ENCODE peak calls at places on chromosomes 13 and 19, in four cellular contexts. D is right lobe of liver, J is gastrocnemius medialis, H is ascending aorta. Q is an unnamed sample.

GRCh38 chr19:17020823-17021222 is 5.8 kb downstream of the CPAMD8 start:
- DNase-seq in J (no peak), D (no peak), H (no peak), Q (no peak)

GRCh38 chr19:45768644-45769053 is 403 bp downstream of the SIX5 start:
- DNase-seq in D (no peak), J (no peak), H (no peak), Q (no peak)

GRCh38 chr13:113089693-113090414 is 15.7 kb upstream of the F7 start:
- DNase-seq in H (no peak), J (no peak), D (no peak), Q (peak; percentile 57)

GRCh38 chr13:23321534-23322241 is 111.8 kb downstream of the SACS start:
- DNase-seq in H (no peak), J (peak; percentile 50), D (no peak), Q (no peak)

GRCh38 chr13:41694902-41695301 is 237.6 kb downstream of the RGCC start:
- DNase-seq in H (peak; percentile 48), D (no peak), J (peak; percentile 18), Q (no peak)

GRCh38 chr19:38039966-38040365 is 133.0 kb downstream of the SIPA1L3 start:
- DNase-seq in H (no peak), D (no peak), J (no peak), Q (no peak)

GRCh38 chr13:38384171-38384570 is 34.5 kb downstream of the UFM1 start:
- DNase-seq in D (no peak), J (no peak), H (no peak), Q (no peak)

GRCh38 chr13:34247596-34247995 is 429.6 kb downstream of the RFC3 start:
- DNase-seq in D (no peak), J (no peak), H (no peak), Q (no peak)

GRCh38 chr19:3633559-3633988 is 7.0 kb upstream of the CACTIN start:
- DNase-seq in J (no peak), H (no peak), D (no peak), Q (no peak)
- H3K36me3 ChIP-seq in J (no peaks in the 10 kb centered on the region), H (peaks cover 55% of the 10 kb centered on the region), D (no peaks in the 10 kb centered on the region), Q (peaks cover 25% of the 10 kb centered on the region)

GRCh38 chr19:22052644-22053013 is 345 bp downstream of the ZNF257 start:
- DNase-seq in J (no peak), D (no peak), H (no peak), Q (no peak)
- H3K27ac ChIP-seq in J (peak overlapping the region; percentile 67), D (no peak overlapping the region), H (no peak overlapping the region), Q (no peak overlapping the region)

GRCh38 chr13:53783466-53783865 is 754.9 kb downstream of the OLFM4 start:
- DNase-seq in J (no peak), H (no peak), D (no peak), Q (no peak)

GRCh38 chr13:53778937-53779336 is 750.3 kb downstream of the OLFM4 start:
- DNase-seq in J (no peak), H (no peak), D (no peak), Q (no peak)

GRCh38 chr13:53784331-53784730 is 755.7 kb downstream of the OLFM4 start:
- DNase-seq in D (no peak), J (no peak), H (no peak), Q (no peak)

GRCh38 chr13:53781941-53782340 is 753.3 kb downstream of the OLFM4 start:
- DNase-seq in J (no peak), D (no peak), H (no peak), Q (no peak)

GRCh38 chr13:53782400-53783030 is 753.9 kb downstream of the OLFM4 start:
- DNase-seq in J (no peak), D (no peak), H (no peak), Q (no peak)
- H3K36me3 ChIP-seq in J (no peaks in the 10 kb centered on the region), D (no peaks in the 10 kb centered on the region), H (no peaks in the 10 kb centered on the region), Q (no peaks in the 10 kb centered on the region)

GRCh38 chr19:7063764-7064418 is 5.4 kb upstream of the MBD3L3 start:
- DNase-seq in D (no peak), J (no peak), H (no peak), Q (no peak)
- H3K27ac ChIP-seq in D (no peak overlapping the region), J (no peak overlapping the region), H (no peak overlapping the region), Q (no peak overlapping the region)

GRCh38 chr19:1833540-1833939 is 14.7 kb downstream of the REXO1 start:
- DNase-seq in J (no peak), D (peak; percentile 95), H (no peak), Q (no peak)
- H3K36me3 ChIP-seq in J (no peaks in the 10 kb centered on the region), D (no peaks in the 10 kb centered on the region), H (peaks cover 15% of the 10 kb centered on the region), Q (peaks cover 15% of the 10 kb centered on the region)

DNA sequence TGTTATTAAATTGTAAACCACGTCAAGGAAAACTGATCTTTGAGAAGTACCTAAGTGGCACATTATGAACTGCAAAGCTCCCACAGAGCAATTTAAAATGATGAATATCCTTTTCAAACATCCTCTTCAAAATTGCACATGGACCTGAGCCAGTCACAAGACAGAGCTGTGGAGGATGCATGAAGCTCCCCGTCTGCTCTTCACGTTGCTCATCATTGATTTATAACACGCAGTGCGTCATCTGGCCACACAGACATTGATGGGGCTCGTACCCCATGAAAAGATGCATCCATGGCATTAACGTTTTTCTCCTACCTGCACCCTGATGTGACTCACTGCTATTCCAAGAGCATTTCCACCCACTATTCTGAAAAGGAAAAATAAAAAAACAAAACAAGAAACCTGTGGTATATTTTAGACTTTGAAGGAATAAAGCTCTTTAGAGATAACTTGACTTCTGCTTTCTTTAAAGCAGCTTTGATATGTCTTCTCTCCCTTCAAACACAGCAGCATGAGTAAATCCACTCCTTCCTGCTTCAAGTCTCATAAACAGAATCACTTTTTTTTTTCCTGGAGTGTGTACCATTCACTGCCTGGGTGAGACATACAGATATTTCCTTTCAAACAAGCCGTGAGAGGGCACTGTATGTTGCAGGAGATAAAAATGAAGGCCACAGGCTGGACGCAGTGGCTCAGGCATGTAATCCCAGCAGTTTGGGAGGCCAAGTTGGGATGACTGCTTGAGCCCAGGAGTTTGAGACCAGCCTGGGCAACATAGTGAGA is 7.1 kb upstream of the SERTM1 start:
- DNase-seq in J (no peak), H (no peak), D (no peak), Q (no peak)
- H3K27ac ChIP-seq in J (no peak overlapping the region), H (no peak overlapping the region), D (no peak overlapping the region), Q (no peak overlapping the region)

DNA sequence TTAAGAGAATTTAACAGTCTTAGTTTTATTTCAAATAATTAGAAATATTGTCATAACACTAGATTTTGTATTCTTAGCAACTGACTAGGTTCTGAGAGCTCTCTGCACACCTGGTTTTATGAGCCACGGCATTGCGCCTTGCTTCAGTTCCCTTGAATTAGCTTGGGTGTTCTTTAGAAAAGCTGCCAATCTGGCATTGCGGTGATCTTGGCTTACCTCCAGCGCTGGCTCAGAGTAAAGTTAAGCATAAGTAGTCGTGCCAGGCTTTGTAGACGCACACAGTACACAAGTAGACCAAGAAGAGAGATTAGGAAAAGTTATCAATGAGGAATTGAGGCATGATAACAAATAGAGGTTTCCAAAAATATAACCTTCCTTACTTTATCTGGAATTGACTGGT is 45.7 kb downstream of the TPP2 start:
- DNase-seq in H (no peak), J (peak; percentile 56), D (peak; percentile 80), Q (peak; percentile 73)
- H3K36me3 ChIP-seq in H (peaks cover 68% of the 10 kb centered on the region), J (peaks cover 2% of the 10 kb centered on the region), D (peaks cover 4% of the 10 kb centered on the region), Q (peaks cover 95% of the 10 kb centered on the region)

DNA sequence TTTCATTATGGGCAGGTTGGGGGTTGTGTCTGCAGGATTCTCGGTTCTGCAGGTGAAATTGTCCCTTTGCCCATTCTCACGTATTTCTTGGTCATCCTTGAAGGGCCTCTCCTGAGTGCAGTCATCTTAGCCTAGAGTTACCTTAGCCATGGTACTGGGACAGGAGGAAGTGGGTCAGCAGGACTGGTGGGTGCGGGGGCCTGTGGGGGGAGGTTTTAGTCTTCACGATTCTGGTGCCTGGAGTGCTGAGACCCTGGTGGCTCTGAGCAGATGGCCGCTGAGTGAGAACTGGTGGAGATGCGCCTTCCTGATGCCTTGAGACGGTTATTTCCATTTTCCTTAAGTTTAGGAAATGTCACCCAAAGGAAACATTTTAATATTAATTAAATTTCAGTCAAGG is 11.8 kb downstream of the COL4A2 start:
- DNase-seq in J (no peak), H (no peak), D (no peak), Q (no peak)
- H3K27ac ChIP-seq in J (peak overlapping the region; percentile 75), H (peak overlapping the region; percentile 96), D (no peak overlapping the region), Q (peak overlapping the region; percentile 60)

Q was measured in upper lobe of right lung.